ENCODE peak calls at places on chromosomes 16 and 17, in eight cellular contexts. X is IMR-90; E is mucosa of descending colon; N is CD8-positive, alpha-beta T cell; I is endothelial cell of umbilical vein; G is right atrium auricular region; R is SK-N-SH; K is keratinocyte. L is an unnamed sample.
A peak's percentile ranks its signal among the peaks of the same experiment; 100 is the strongest.

GRCh38 chr16:23368469-23368868 is 66.4 kb downstream of the SCNN1B start:
- DNase-seq in X (peak; percentile 12), E (no peak), N (no peak), I (no peak), G (no peak), R (no peak), K (no peak), L (peak; percentile 47)

GRCh38 chr16:80924372-80924978 is 82.2 kb downstream of the CMC2 start:
- DNase-seq in X (peak; percentile 43), E (peak; percentile 68), N (no peak), I (peak; percentile 80), G (no peak), R (peak; percentile 61), K (no peak), L (no peak)

GRCh38 chr17:15381707-15382106 is 40.3 kb upstream of the TEKT3 start:
- DNase-seq in X (peak; percentile 42), E (no peak), N (no peak), I (no peak), G (no peak), R (no peak), K (no peak), L (no peak)

GRCh38 chr17:32771396-32771795 is 105.5 kb downstream of the MYO1D start:
- DNase-seq in X (no peak), E (no peak), N (no peak), I (peak; percentile 89), G (no peak), R (no peak), K (no peak), L (no peak)

GRCh38 chr17:77884967-77885641 is 73.4 kb upstream of the TNRC6C start:
- DNase-seq in X (no peak), E (no peak), N (no peak), I (no peak), G (no peak), R (no peak), K (no peak), L (no peak)

GRCh38 chr17:76461765-76462555 is 5.4 kb upstream of the AANAT start:
- DNase-seq in X (no peak), E (no peak), N (no peak), I (no peak), G (no peak), R (no peak), K (no peak), L (no peak)

GRCh38 chr17:57408064-57408811 is 151.9 kb downstream of the MSI2 start:
- DNase-seq in X (no peak), E (peak; percentile 58), N (no peak), I (no peak), G (no peak), R (no peak), K (no peak), L (no peak)

GRCh38 chr16:65919116-65919515 is 447.4 kb upstream of the CDH5 start:
- DNase-seq in X (no peak), E (no peak), N (no peak), I (no peak), G (peak; percentile 43), R (no peak), K (no peak), L (no peak)

DNA sequence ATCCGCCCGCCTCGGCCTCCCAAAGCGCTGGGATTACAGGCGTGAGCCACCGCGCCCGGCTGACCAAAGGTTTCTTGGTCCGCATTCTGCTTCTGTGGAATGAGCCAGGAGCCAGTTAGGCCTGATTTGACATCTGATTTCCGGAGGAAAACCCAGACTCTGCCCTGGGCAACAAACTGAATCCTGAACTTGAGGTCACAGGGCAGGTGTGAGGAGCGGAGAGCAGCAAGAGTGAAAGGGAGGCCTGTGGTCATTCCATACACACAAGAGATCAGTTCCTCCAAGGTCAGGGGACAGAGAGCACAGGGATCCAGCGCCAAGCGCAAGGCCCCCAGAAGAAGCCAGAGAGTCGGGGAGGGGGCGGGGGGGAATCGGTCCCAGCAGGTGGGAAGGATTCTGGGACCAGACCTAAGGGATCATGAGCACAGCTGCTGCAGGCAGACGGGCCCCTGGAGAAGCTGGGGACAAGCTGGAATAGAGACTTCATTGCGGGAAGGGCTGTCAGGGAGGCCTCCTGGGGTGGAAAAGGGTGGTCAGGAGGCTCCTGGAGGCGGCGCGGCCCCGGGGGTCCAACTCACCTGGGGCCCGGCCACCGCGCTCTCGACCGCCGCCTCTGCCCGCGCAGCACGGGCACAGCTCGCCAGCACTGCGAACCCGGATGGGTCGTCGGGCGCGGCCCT is 436 bp downstream of the SHPK start:
- DNase-seq in X (no peak), E (peak; percentile 73), N (no peak), I (no peak), G (no peak), R (peak; percentile 41), K (no peak), L (no peak)
- TF ChIP-seq CTCF in X (no peak), E (no peak), N (no peak), I (no peak), G (no peak), R (no peak), K (no peak), L (no peak)

DNA sequence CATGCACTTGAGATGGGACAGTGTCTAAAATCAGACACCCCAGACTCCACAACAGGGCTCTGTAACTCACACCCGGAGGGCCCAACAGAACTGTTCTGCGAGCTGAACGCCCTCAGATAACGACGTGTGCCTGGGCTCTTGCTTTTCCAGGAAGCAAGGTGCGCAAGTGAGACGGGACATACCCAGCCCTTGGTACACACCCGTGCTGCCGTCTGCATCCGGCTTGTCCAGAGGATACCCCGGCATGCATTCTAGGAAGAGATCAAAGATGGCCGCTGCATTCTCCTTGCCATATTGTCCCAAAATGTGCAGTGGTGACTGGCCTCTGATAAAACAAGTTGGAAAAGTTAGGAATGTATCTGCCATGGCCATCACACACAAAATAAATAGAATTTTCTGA is 29.4 kb downstream of the CYB5D2 start:
- DNase-seq in X (no peak), E (no peak), N (no peak), I (no peak), G (no peak), R (no peak), K (no peak), L (no peak)
- H3K36me3 ChIP-seq in X (peaks cover 75% of the 10 kb centered on the region), E (peaks cover 10% of the 10 kb centered on the region), N (peaks cover 44% of the 10 kb centered on the region), I (peaks cover 23% of the 10 kb centered on the region), G (peaks cover 94% of the 10 kb centered on the region), R (peaks cover 82% of the 10 kb centered on the region), K (peaks cover 51% of the 10 kb centered on the region), L (peaks cover 2% of the 10 kb centered on the region)

GRCh38 chr17:48555183-48555615 is 10.3 kb upstream of the HOXB2 start:
- DNase-seq in X (peak; percentile 99), E (no peak), N (no peak), I (peak; percentile 89), G (no peak), R (no peak), K (no peak), L (peak; percentile 90)
- H3K4me3 ChIP-seq in X (peak overlapping the region; percentile 48), E (no peak overlapping the region), N (no peak overlapping the region), I (no peak overlapping the region), G (peak overlapping the region; percentile 28), R (no peak overlapping the region), K (no peak overlapping the region), L (peak overlapping the region; percentile 54)

GRCh38 chr17:62720126-62720850 is 87.8 kb downstream of the MARCHF10 start:
- DNase-seq in X (no peak), E (no peak), N (no peak), I (peak; percentile 24), G (no peak), R (no peak), K (no peak), L (peak; percentile 82)
- TF ChIP-seq CTCF in X (no peak), E (no peak), N (no peak), I (peak; percentile 8), G (peak; percentile 24), R (peak; percentile 30), K (peak; percentile 32), L (peak; percentile 46)

DNA sequence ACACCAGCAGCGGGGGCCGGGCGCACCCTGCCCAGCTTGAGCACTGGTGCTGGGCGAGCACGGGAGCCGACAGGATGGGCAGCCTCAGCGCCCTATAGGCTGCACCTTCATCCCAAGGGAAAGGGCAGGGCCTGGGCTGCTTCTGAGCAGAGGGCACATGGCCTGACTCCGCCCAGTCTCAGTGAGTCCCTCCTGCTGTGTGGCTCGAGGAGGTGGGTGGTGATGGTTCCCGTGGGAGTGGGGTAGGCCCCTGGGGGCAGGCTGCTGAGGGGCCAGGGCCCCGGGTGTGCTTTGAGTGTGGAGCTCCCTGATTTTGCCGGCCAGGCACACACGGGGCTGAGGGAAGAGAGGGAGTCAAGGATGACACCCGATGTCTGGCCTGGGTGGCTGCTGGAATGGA is 37.9 kb downstream of the TSC2 start:
- DNase-seq in X (no peak), E (no peak), N (no peak), I (no peak), G (no peak), R (no peak), K (no peak), L (no peak)
- H3K36me3 ChIP-seq in X (peaks cover 87% of the 10 kb centered on the region), E (peaks cover 5% of the 10 kb centered on the region), N (peaks cover 12% of the 10 kb centered on the region), I (no peaks in the 10 kb centered on the region), G (peaks cover 44% of the 10 kb centered on the region), R (peaks cover 93% of the 10 kb centered on the region), K (peaks cover 41% of the 10 kb centered on the region), L (peaks cover 5% of the 10 kb centered on the region)

GRCh38 chr17:39619786-39620101 is 7.0 kb upstream of the PPP1R1B start:
- DNase-seq in X (no peak), E (no peak), N (no peak), I (no peak), G (no peak), R (no peak), K (no peak), L (no peak)

GRCh38 chr17:39617100-39617445 is 9.4 kb upstream of the NEUROD2 start:
- DNase-seq in X (no peak), E (no peak), N (no peak), I (no peak), G (no peak), R (no peak), K (no peak), L (no peak)

GRCh38 chr17:39617446-39618251 is 9.1 kb upstream of the PPP1R1B start:
- DNase-seq in X (peak; percentile 13), E (peak; percentile 90), N (no peak), I (peak; percentile 47), G (no peak), R (peak; percentile 95), K (no peak), L (no peak)

GRCh38 chr17:39618252-39618913 is 8.4 kb upstream of the PPP1R1B start:
- DNase-seq in X (no peak), E (peak; percentile 72), N (no peak), I (peak; percentile 43), G (no peak), R (peak; percentile 64), K (no peak), L (no peak)

DNA sequence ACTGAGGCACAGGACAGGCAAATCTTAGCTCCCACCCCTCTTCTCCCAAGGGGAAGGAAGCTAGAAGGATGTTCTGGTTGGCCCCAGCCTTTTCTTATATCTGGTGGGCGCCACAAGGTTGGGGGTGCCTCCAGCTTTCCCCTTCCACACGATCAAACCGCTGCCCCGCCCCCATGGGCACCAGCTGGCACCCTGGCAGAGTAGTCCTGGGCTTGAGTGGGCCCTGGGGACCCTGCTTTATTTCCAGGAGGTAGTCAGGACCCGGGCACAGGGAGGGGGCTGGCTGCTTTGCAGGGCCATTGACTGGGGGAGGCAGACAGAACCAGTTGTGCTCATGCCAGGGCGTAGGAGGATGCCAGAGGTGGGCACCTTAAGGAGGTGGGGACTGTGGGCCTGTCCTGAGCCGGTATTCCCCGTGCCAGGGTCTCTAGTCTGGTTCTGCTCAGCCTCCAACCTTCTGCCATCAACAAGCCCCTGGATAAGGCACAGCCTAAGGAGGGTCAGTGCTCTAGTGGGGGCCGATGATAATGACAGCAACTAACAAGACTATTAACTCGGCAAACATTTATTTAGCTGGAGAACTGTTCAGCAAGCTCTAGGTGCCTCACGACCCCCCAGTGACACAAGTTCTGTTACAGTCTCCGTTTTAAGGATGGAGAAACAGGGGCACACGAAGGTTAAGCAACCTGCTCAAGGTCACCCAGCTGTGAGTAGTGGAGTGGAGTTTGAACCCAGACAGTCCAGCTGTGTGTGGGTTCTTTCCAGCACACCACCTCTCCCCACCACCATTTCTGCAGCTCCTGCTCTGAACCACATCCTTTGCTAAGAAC is 7.6 kb upstream of the PPP1R1B start:
- DNase-seq in X (no peak), E (no peak), N (no peak), I (no peak), G (no peak), R (no peak), K (no peak), L (no peak)
- H3K4me3 ChIP-seq in X (no peak overlapping the region), E (no peak overlapping the region), N (no peak overlapping the region), I (no peak overlapping the region), G (no peak overlapping the region), R (no peak overlapping the region), K (no peak overlapping the region), L (no peak overlapping the region)

L was measured in kidney epithelial cell.